ENCODE peak calls at places on chromosomes 16 and 17, in seven cellular contexts. M, N, E, G, J, L and Q are unnamed samples.

GRCh38 chr17:82272495-82273326 is 789 bp downstream of the CSNK1D start:
- DNase-seq in L (peak; percentile 61), M (peak; percentile 60), N (peak; percentile 79), E (peak; percentile 32), J (no peak), G (peak; percentile 48), Q (peak; percentile 27)

GRCh38 chr17:44066204-44066930 is at the start of gene LSM12:
- DNase-seq in J (peak; percentile 79), N (peak; percentile 94), E (peak; percentile 85), M (peak; percentile 95), G (peak; percentile 95), L (peak; percentile 91), Q (peak; percentile 77)

GRCh38 chr17:80842456-80843053 is 149.1 kb upstream of the CHMP6 start:
- DNase-seq in L (no peak), M (no peak), G (no peak), E (no peak), N (no peak), J (no peak), Q (no peak)

GRCh38 chr16:22659933-22660332 is 149.2 kb downstream of the NPIPB5 start:
- DNase-seq in N (no peak), G (no peak), J (peak; percentile 17), E (no peak), M (peak; percentile 43), L (no peak), Q (no peak)

GRCh38 chr17:57677858-57678257 is 67.2 kb downstream of the CCDC182 start:
- DNase-seq in J (no peak), G (no peak), L (no peak), E (no peak), M (peak; percentile 7), N (no peak), Q (no peak)

GRCh38 chr17:19247423-19247822 is 10.3 kb downstream of the EPN2 start:
- DNase-seq in M (no peak), G (no peak), J (no peak), N (no peak), L (no peak), E (no peak), Q (no peak)

GRCh38 chr17:55056530-55056929 is 88.0 kb downstream of the STXBP4 start:
- DNase-seq in M (peak; percentile 18), L (no peak), E (no peak), G (peak; percentile 15), J (peak; percentile 53), N (no peak), Q (no peak)

GRCh38 chr17:44307387-44308186 is 814 bp upstream of the RUNDC3A start:
- DNase-seq in N (no peak), E (no peak), G (peak; percentile 82), L (no peak), J (peak; percentile 57), M (no peak), Q (no peak)

GRCh38 chr17:81510798-81511549 is 1.6 kb downstream of the ACTG1 start:
- DNase-seq in M (peak; percentile 39), J (no peak), E (no peak), N (no peak), L (peak; percentile 70), G (no peak), Q (no peak)

GRCh38 chr17:56593741-56594527 is 435 bp downstream of the NOG start:
- DNase-seq in L (no peak), M (peak; percentile 29), E (peak; percentile 22), N (peak; percentile 82), J (peak; percentile 59), G (peak; percentile 45), Q (no peak)

GRCh38 chr16:496097-496886 is 31.2 kb upstream of the CAPN15 start:
- DNase-seq in N (no peak), E (no peak), G (no peak), L (no peak), J (no peak), M (no peak), Q (no peak)

GRCh38 chr17:78550464-78550863 is 26.7 kb downstream of the DNAH17 start:
- DNase-seq in L (no peak), N (no peak), E (no peak), M (no peak), G (no peak), J (no peak), Q (no peak)

GRCh38 chr17:63701477-63702222 is 1.7 kb upstream of the LIMD2 start:
- DNase-seq in M (no peak), J (no peak), E (peak; percentile 66), L (peak; percentile 89), G (no peak), N (no peak), Q (peak; percentile 62)

GRCh38 chr17:18172528-18173278 is 10.9 kb upstream of the ALKBH5 start:
- DNase-seq in J (no peak), N (no peak), M (no peak), E (no peak), L (no peak), G (peak; percentile 34), Q (no peak)

GRCh38 chr17:78821961-78822360 is 18.7 kb downstream of the USP36 start:
- DNase-seq in M (no peak), L (no peak), J (no peak), E (no peak), G (no peak), N (peak; percentile 26), Q (no peak)

GRCh38 chr17:2222301-2222700 is 81.3 kb downstream of the SMG6 start:
- DNase-seq in L (no peak), G (no peak), E (no peak), M (no peak), N (no peak), J (no peak), Q (no peak)

GRCh38 chr16:69836252-69836651 is 74.1 kb downstream of the WWP2 start:
- DNase-seq in E (no peak), G (no peak), L (no peak), J (no peak), N (no peak), M (no peak), Q (no peak)

GRCh38 chr16:69834817-69835477 is 72.8 kb downstream of the WWP2 start:
- DNase-seq in J (no peak), G (no peak), L (no peak), M (no peak), N (no peak), E (no peak), Q (no peak)

GRCh38 chr16:69833357-69833781 is 71.2 kb downstream of the WWP2 start:
- DNase-seq in J (no peak), G (no peak), E (no peak), N (no peak), M (no peak), L (no peak), Q (no peak)

GRCh38 chr16:69831212-69832123 is 69.3 kb downstream of the WWP2 start:
- DNase-seq in J (no peak), L (no peak), M (no peak), N (no peak), E (no peak), G (no peak), Q (no peak)

DNA sequence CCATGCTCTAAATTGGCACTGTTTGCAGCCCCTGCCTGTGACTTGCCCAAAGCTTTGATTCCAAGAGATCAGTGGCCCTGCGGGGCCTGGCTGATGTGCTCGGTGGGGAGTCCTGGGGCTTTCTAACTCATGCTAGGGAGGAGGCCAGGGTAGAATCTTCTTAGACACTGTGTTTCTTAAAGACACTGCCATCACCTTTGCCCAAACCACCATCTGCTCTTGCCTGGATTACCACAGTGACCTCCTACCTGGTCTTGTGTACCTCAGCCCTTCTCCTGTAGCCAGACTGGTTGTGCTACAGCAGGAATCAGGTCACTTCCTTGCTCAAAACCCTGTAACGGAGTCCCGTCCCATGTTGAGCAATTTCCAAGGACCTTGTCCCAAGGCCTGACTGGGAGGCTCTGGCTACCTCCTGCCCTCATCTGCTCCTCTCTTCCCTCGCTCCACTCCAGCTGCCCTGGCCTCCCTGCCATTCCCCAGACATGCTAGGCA is 71.7 kb downstream of the WWP2 start:
- DNase-seq in G (no peak), E (no peak), J (no peak), L (no peak), M (peak; percentile 42), N (no peak), Q (no peak)
- H3K27ac ChIP-seq in G (peak overlapping the region; percentile 59), E (no peak overlapping the region), J (no peak overlapping the region), L (no peak overlapping the region), M (no peak overlapping the region), N (peak overlapping the region; percentile 48), Q (no peak overlapping the region)

GRCh38 chr16:57809843-57810196 is 7.5 kb upstream of the KIFC3 start:
- DNase-seq in L (no peak), E (no peak), J (no peak), G (no peak), N (peak; percentile 46), M (no peak), Q (no peak)

GRCh38 chr16:57808589-57808988 is 6.3 kb upstream of the KIFC3 start:
- DNase-seq in G (no peak), M (no peak), N (no peak), E (no peak), L (no peak), J (no peak), Q (no peak)

GRCh38 chr16:57809276-57809793 is 7.0 kb upstream of the KIFC3 start:
- DNase-seq in G (no peak), N (no peak), E (no peak), M (no peak), J (no peak), L (peak; percentile 17), Q (no peak)

GRCh38 chr16:57807252-57807967 is 5.1 kb upstream of the KIFC3 start:
- DNase-seq in M (no peak), E (no peak), L (peak; percentile 20), N (peak; percentile 38), G (no peak), J (no peak), Q (no peak)

GRCh38 chr16:57807968-57808528 is 5.8 kb upstream of the KIFC3 start:
- DNase-seq in E (peak; percentile 16), J (peak; percentile 90), N (peak; percentile 78), L (peak; percentile 72), M (peak; percentile 89), G (peak; percentile 89), Q (peak; percentile 45)
- H3K4me1 ChIP-seq in E (peaks cover 23% of the 10 kb centered on the region), J (no peaks in the 10 kb centered on the region), N (peaks cover 39% of the 10 kb centered on the region), L (peaks cover 34% of the 10 kb centered on the region), M (peaks cover 17% of the 10 kb centered on the region), G (peaks cover 27% of the 10 kb centered on the region), Q (peaks cover 14% of the 10 kb centered on the region)

DNA sequence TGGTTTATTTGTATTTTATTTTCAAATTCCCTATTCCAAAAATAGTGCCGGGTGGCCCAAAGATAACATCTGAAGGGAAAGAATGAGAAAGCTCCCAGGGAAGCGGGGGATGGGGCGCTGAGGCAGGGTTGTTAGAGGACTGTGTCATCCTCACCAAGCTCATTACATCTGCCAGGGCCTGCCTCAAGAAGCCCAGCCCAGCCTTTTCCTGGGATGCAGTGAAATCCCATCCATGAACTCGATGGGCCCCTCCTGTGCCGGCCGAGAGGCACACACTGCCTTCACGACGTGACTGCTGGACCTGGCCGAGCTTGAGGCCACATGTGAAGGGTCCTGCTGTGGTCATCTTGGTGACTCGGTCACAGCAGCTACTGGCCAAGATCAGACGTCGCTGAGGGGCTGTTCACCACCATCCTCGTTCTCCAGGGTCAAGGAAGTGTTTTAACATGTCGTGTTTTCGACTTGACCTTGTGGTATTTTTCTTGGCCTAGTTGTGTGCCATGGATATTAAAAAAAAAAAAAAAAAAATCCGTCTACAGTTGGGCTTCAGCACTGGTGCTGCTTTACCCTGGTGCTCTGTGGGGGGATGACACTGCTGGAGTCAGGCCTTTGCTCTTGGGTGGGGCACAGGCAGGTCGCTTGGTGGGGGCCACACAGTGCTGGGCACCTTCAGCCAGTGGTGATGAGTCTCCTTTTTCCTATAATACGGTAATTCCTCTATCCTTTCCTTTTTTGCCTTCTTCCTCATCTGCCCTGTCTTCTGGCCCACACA is 4.9 kb downstream of the TIMM22 start:
- DNase-seq in L (no peak), M (peak; percentile 30), N (peak; percentile 64), E (no peak), J (no peak), G (no peak), Q (no peak)
- H3K36me3 ChIP-seq in L (peaks cover 27% of the 10 kb centered on the region), M (peaks cover 7% of the 10 kb centered on the region), N (peaks cover 2% of the 10 kb centered on the region), E (peaks cover 54% of the 10 kb centered on the region), J (no peaks in the 10 kb centered on the region), G (peaks cover 23% of the 10 kb centered on the region), Q (peaks cover 54% of the 10 kb centered on the region)

GRCh38 chr16:4272114-4272954 is 489 bp downstream of the TFAP4 start:
- DNase-seq in E (peak; percentile 33), N (peak; percentile 79), M (peak; percentile 69), J (peak; percentile 43), G (peak; percentile 56), L (peak; percentile 65), Q (no peak)
- H3K27ac ChIP-seq in E (peak overlapping the region; percentile 55), N (peak overlapping the region; percentile 97), M (peak overlapping the region; percentile 90), J (peak overlapping the region; percentile 83), G (peak overlapping the region; percentile 99), L (peak overlapping the region; percentile 80), Q (peak overlapping the region; percentile 70)